ENCODE peak calls at places on chromosomes 7 and 10, in four cellular contexts. W, O, Y and C are unnamed samples.

GRCh38 chr10:60420991-60421894 is 31.6 kb upstream of the ANK3 start:
- DNase-seq in W (no peak), Y (no peak), O (no peak), C (no peak)

GRCh38 chr10:71262027-71262426 is 49.7 kb downstream of the UNC5B start:
- DNase-seq in Y (no peak), W (no peak), O (no peak), C (no peak)

GRCh38 chr7:124086843-124087242 is 54.0 kb upstream of the TMEM229A start:
- DNase-seq in Y (no peak), O (no peak), W (no peak), C (no peak)

GRCh38 chr7:55351263-55351662 is 13.9 kb upstream of the LANCL2 start:
- DNase-seq in W (no peak), O (no peak), Y (no peak), C (no peak)

GRCh38 chr7:133530682-133531081 is 277.8 kb downstream of the EXOC4 start:
- DNase-seq in Y (no peak), W (no peak), O (no peak), C (no peak)

GRCh38 chr10:104256335-104257080 is 1.8 kb downstream of the GSTO1 start:
- DNase-seq in W (no peak), O (no peak), Y (no peak), C (no peak)

GRCh38 chr7:149237502-149237901 is 1.9 kb upstream of the ZNF212 start:
- DNase-seq in W (no peak), O (no peak), Y (no peak), C (no peak)

GRCh38 chr10:48330269-48330668 is 23.8 kb downstream of the MAPK8 start:
- DNase-seq in O (no peak), W (no peak), Y (no peak), C (no peak)

GRCh38 chr7:55366461-55367138 is 1.5 kb downstream of the LANCL2 start:
- DNase-seq in W (peak), Y (no peak), O (no peak), C (no peak)

GRCh38 chr10:15451137-15452094 is 80.3 kb upstream of the FAM171A1 start:
- DNase-seq in Y (no peak), O (no peak), W (no peak), C (no peak)

GRCh38 chr7:73941836-73942551 is 81.0 kb downstream of the TMEM270 start:
- DNase-seq in W (no peak), O (no peak), Y (no peak), C (no peak)

GRCh38 chr7:41693150-41693997 is 9.5 kb downstream of the INHBA start:
- DNase-seq in Y (no peak), W (peak), O (no peak), C (no peak)

GRCh38 chr10:69181433-69181832 is 1.4 kb downstream of the SUPV3L1 start:
- DNase-seq in O (no peak), Y (no peak), W (no peak), C (no peak)

GRCh38 chr10:22620929-22621328 is 93.4 kb downstream of the PIP4K2A start:
- DNase-seq in W (no peak), Y (no peak), O (no peak), C (no peak)

GRCh38 chr7:107638594-107638993 is 22.0 kb upstream of the SLC26A4 start:
- DNase-seq in W (no peak), O (no peak), Y (no peak), C (no peak)

GRCh38 chr7:16619979-16620408 is 25.6 kb downstream of the ANKMY2 start:
- DNase-seq in W (no peak), O (no peak), Y (no peak), C (no peak)